ENCODE peak calls at places on chromosomes 2 and 18, in seven cellular contexts. Z, U, H, C, N, Y and W are unnamed samples.
A peak's percentile ranks its signal among the peaks of the same experiment; 100 is the strongest.

GRCh38 chr18:59651071-59651470 is 46.2 kb downstream of the CCBE1 start:
- DNase-seq in Z (no peak), U (no peak), H (no peak), C (no peak), N (no peak), Y (no peak), W (no peak)

GRCh38 chr2:121242175-121242875 is 42.7 kb downstream of the TFCP2L1 start:
- DNase-seq in Z (no peak), U (no peak), H (no peak), C (no peak), N (no peak), Y (no peak), W (no peak)

GRCh38 chr2:24828641-24829040 is 35.4 kb downstream of the CENPO start:
- DNase-seq in Z (no peak), U (no peak), H (no peak), C (no peak), N (no peak), Y (no peak), W (no peak)

GRCh38 chr2:11692966-11693521 is 23.0 kb upstream of the NTSR2 start:
- DNase-seq in Z (peak; percentile 52), U (peak; percentile 66), H (peak; percentile 53), C (peak; percentile 79), N (peak; percentile 71), Y (no peak), W (peak; percentile 77)

GRCh38 chr2:6054394-6054732 is 362.2 kb downstream of the SOX11 start:
- DNase-seq in Z (no peak), U (no peak), H (no peak), C (no peak), N (no peak), Y (no peak), W (no peak)

GRCh38 chr18:59377938-59378337 is 18.9 kb upstream of the LMAN1 start:
- DNase-seq in Z (no peak), U (no peak), H (no peak), C (no peak), N (no peak), Y (no peak), W (no peak)

GRCh38 chr2:228063558-228063957 is 117.9 kb downstream of the SPHKAP start:
- DNase-seq in Z (no peak), U (no peak), H (peak; percentile 1), C (no peak), N (no peak), Y (no peak), W (no peak)

GRCh38 chr2:241399941-241400922 is 44.1 kb downstream of the FARP2 start:
- DNase-seq in Z (no peak), U (no peak), H (no peak), C (no peak), N (no peak), Y (no peak), W (no peak)

GRCh38 chr2:198767694-198768093 is 690.0 kb downstream of the SATB2 start:
- DNase-seq in Z (no peak), U (no peak), H (no peak), C (no peak), N (no peak), Y (no peak), W (no peak)

GRCh38 chr18:62857278-62857976 is 142.1 kb downstream of the PHLPP1 start:
- DNase-seq in Z (no peak), U (no peak), H (no peak), C (no peak), N (no peak), Y (no peak), W (no peak)

GRCh38 chr2:134410006-134410405 is 156.1 kb downstream of the MGAT5 start:
- DNase-seq in Z (no peak), U (no peak), H (no peak), C (no peak), N (no peak), Y (no peak), W (no peak)

GRCh38 chr2:11121099-11121822 is 34.0 kb upstream of the SLC66A3 start:
- DNase-seq in Z (no peak), U (peak; percentile 20), H (peak; percentile 35), C (peak; percentile 56), N (no peak), Y (no peak), W (peak; percentile 17)

GRCh38 chr18:49858309-49859005 is 45.1 kb upstream of the ACAA2 start:
- DNase-seq in Z (peak; percentile 35), U (peak; percentile 73), H (peak; percentile 64), C (peak; percentile 51), N (peak; percentile 56), Y (peak; percentile 59), W (peak; percentile 84)

GRCh38 chr2:236754234-236754924 is 184.8 kb downstream of the ACKR3 start:
- DNase-seq in Z (no peak), U (no peak), H (no peak), C (no peak), N (no peak), Y (no peak), W (no peak)